ENCODE peak calls at places on chromosomes 11 and 22, in five cellular contexts. One of them, this sample, is unnamed.

GRCh38 chr11:66818231-66818955 is 24.8 kb upstream of the RCE1 start:
- DNase-seq in CD4-positive, alpha-beta memory T cell: no peak
- DNase-seq in uterus: no peak
- DNase-seq in GOT3: no peak
- DNase-seq in hippocampal formation: no peak
- DNase-seq in this sample: no peak

GRCh38 chr11:117562111-117562510 is 234.5 kb downstream of the CEP164 start:
- DNase-seq in hippocampal formation: no peak
- DNase-seq in GOT3: no peak
- DNase-seq in uterus: no peak
- DNase-seq in CD4-positive, alpha-beta memory T cell: no peak
- DNase-seq in this sample: no peak

GRCh38 chr11:88352139-88352538 is 14.6 kb upstream of the CTSC start:
- DNase-seq in hippocampal formation: no peak
- DNase-seq in uterus: no peak
- DNase-seq in GOT3: no peak
- DNase-seq in CD4-positive, alpha-beta memory T cell: no peak
- DNase-seq in this sample: peak

GRCh38 chr11:134119094-134119493 is 50.2 kb downstream of the JAM3 start:
- DNase-seq in hippocampal formation: no peak
- DNase-seq in uterus: no peak
- DNase-seq in CD4-positive, alpha-beta memory T cell: no peak
- DNase-seq in GOT3: no peak
- DNase-seq in this sample: peak

GRCh38 chr11:19499999-19500398 is 212.6 kb upstream of the NAV2 start:
- DNase-seq in CD4-positive, alpha-beta memory T cell: no peak
- DNase-seq in hippocampal formation: no peak
- DNase-seq in GOT3: no peak
- DNase-seq in uterus: no peak
- DNase-seq in this sample: no peak

GRCh38 chr11:123434262-123434661 is 4.2 kb downstream of the GRAMD1B start:
- DNase-seq in hippocampal formation: no peak
- DNase-seq in GOT3: no peak
- DNase-seq in CD4-positive, alpha-beta memory T cell: peak
- DNase-seq in uterus: no peak
- DNase-seq in this sample: peak

GRCh38 chr11:63961608-63962412 is 12.6 kb upstream of the COX8A start:
- DNase-seq in uterus: no peak
- DNase-seq in GOT3: no peak
- DNase-seq in CD4-positive, alpha-beta memory T cell: no peak
- DNase-seq in hippocampal formation: no peak
- DNase-seq in this sample: peak

GRCh38 chr11:94199367-94200130 is 70.9 kb downstream of the PANX1 start:
- DNase-seq in hippocampal formation: no peak
- DNase-seq in uterus: no peak
- DNase-seq in CD4-positive, alpha-beta memory T cell: no peak
- DNase-seq in GOT3: no peak
- DNase-seq in this sample: no peak

GRCh38 chr11:111220716-111221115 is 24.8 kb upstream of the POU2AF2 start:
- DNase-seq in GOT3: no peak
- DNase-seq in hippocampal formation: no peak
- DNase-seq in CD4-positive, alpha-beta memory T cell: no peak
- DNase-seq in uterus: no peak
- DNase-seq in this sample: no peak

GRCh38 chr22:23404689-23405365 is 175.3 kb downstream of the IGLL1 start:
- DNase-seq in uterus: no peak
- DNase-seq in CD4-positive, alpha-beta memory T cell: no peak
- DNase-seq in GOT3: no peak
- DNase-seq in hippocampal formation: no peak
- DNase-seq in this sample: no peak

This sample was measured in SJCRH30.